ENCODE peak calls at places on chromosomes 11 and 22, in seven cellular contexts. J, K, T, X, F, A and Z are unnamed samples.

GRCh38 chr11:57567512-57568329 is at the start of gene UBE2L6:
- DNase-seq in K (peak; percentile 90), F (peak; percentile 51), T (peak; percentile 78), J (peak; percentile 79), A (peak; percentile 89), X (peak; percentile 87), Z (peak; percentile 75)

GRCh38 chr11:77046060-77046501 is 11.9 kb downstream of the B3GNT6 start:
- DNase-seq in T (no peak), F (no peak), J (peak; percentile 40), K (peak; percentile 50), A (no peak), X (peak; percentile 74), Z (peak; percentile 68)

GRCh38 chr11:126058090-126058489 is 4.6 kb downstream of the CDON start:
- DNase-seq in T (no peak), A (no peak), J (no peak), X (no peak), F (no peak), K (no peak), Z (no peak)

GRCh38 chr11:123083623-123084029 is 21.7 kb upstream of the HSPA8 start:
- DNase-seq in F (peak; percentile 53), X (peak; percentile 86), K (peak; percentile 97), T (peak; percentile 56), J (peak; percentile 53), A (peak; percentile 91), Z (peak; percentile 90)

GRCh38 chr11:107830915-107831540 is 27.6 kb downstream of the SLC35F2 start:
- DNase-seq in A (no peak), X (no peak), F (no peak), T (no peak), J (no peak), K (no peak), Z (no peak)

GRCh38 chr11:96339704-96340554 is 3.1 kb downstream of the MAML2 start:
- DNase-seq in K (peak; percentile 69), F (no peak), X (no peak), J (no peak), T (no peak), A (no peak), Z (no peak)

GRCh38 chr11:57458410-57459111 is 1.8 kb upstream of the RTN4RL2 start:
- DNase-seq in A (peak; percentile 66), J (peak; percentile 43), F (peak; percentile 40), X (peak; percentile 56), T (peak; percentile 43), K (peak; percentile 58), Z (no peak)

GRCh38 chr11:68812526-68812925 is 29.2 kb downstream of the CPT1A start:
- DNase-seq in K (peak; percentile 70), X (peak; percentile 80), F (no peak), A (no peak), T (no peak), J (no peak), Z (peak; percentile 88)

GRCh38 chr11:87743002-87743401 is 432.2 kb downstream of the RAB38 start:
- DNase-seq in T (no peak), J (no peak), K (no peak), F (no peak), X (no peak), A (no peak), Z (no peak)

GRCh38 chr11:62805991-62806441 is 776 bp upstream of the NXF1 start:
- DNase-seq in T (no peak), X (peak; percentile 16), K (peak; percentile 45), F (no peak), A (no peak), J (no peak), Z (no peak)

GRCh38 chr11:124517314-124517713 is 26.1 kb downstream of the OR8B12 start:
- DNase-seq in F (no peak), X (no peak), A (no peak), J (no peak), K (no peak), T (no peak), Z (no peak)

GRCh38 chr11:8252388-8252787 is 11.3 kb downstream of the LMO1 start:
- DNase-seq in J (no peak), K (no peak), T (no peak), X (no peak), A (no peak), F (no peak), Z (no peak)

GRCh38 chr11:17383466-17383865 is 5.0 kb downstream of the KCNJ11 start:
- DNase-seq in K (peak; percentile 45), X (no peak), T (no peak), A (no peak), F (no peak), J (no peak), Z (no peak)

GRCh38 chr22:32880906-32881596 is 79.5 kb downstream of the TIMP3 start:
- DNase-seq in A (peak; percentile 62), K (no peak), J (no peak), T (no peak), F (no peak), X (peak; percentile 23), Z (peak; percentile 6)

GRCh38 chr11:67306769-67307544 is 3.6 kb downstream of the SSH3 start:
- DNase-seq in K (no peak), F (no peak), X (peak; percentile 5), T (no peak), J (no peak), A (no peak), Z (no peak)

GRCh38 chr11:86117706-86118050 is 48.8 kb upstream of the PICALM start:
- DNase-seq in F (no peak), T (no peak), A (no peak), K (peak; percentile 13), X (no peak), J (no peak), Z (peak; percentile 38)

GRCh38 chr11:120482149-120482548 is 29.4 kb upstream of the GRIK4 start:
- DNase-seq in A (no peak), X (no peak), K (peak; percentile 43), F (no peak), J (no peak), T (no peak), Z (peak; percentile 24)

GRCh38 chr11:46701078-46701654 is 335 bp downstream of the ZNF408 start:
- DNase-seq in A (no peak), F (no peak), T (no peak), K (peak; percentile 38), X (no peak), J (no peak), Z (no peak)

GRCh38 chr11:27392715-27393114 is 29.7 kb upstream of the CCDC34 start:
- DNase-seq in A (no peak), T (no peak), F (no peak), X (no peak), K (peak; percentile 67), J (no peak), Z (peak; percentile 46)

GRCh38 chr11:130622126-130622525 is 173.7 kb downstream of the ADAMTS15 start:
- DNase-seq in A (no peak), F (no peak), K (no peak), T (no peak), J (no peak), X (no peak), Z (no peak)

GRCh38 chr11:120391297-120391696 is 55.1 kb downstream of the ARHGEF12 start:
- DNase-seq in X (no peak), J (no peak), F (no peak), K (no peak), A (no peak), T (no peak), Z (no peak)

GRCh38 chr11:64017950-64018224 is 17.8 kb upstream of the FLRT1 start:
- DNase-seq in T (no peak), J (no peak), X (no peak), K (no peak), F (no peak), A (no peak), Z (no peak)

DNA sequence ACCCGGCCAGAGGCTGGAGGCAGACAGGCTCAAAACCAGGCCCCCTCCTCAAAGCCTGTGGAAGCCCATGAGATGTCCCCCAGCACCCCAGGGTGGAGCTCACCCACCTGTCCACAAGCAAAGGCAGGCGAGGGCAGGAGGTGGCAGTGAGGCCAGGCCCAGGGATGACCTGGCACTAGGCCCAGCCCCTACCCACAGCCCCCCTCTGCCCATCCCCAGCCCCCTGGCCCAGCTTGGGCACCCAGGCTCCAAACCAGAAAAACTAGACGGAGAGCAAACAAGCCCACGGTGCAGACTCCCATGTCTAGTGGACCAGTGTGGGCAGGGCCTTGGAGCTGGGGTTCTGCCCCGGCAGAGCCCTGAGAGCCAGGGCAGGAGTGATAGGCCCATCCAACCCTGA is 17.0 kb upstream of the TBX1 start:
- DNase-seq in J (no peak), K (no peak), T (no peak), X (no peak), A (no peak), F (no peak), Z (no peak)
- H3K27me3 ChIP-seq in J (no peaks in the 10 kb centered on the region), K (no peaks in the 10 kb centered on the region), T (no peaks in the 10 kb centered on the region), X (no peaks in the 10 kb centered on the region), A (no peaks in the 10 kb centered on the region), F (no peaks in the 10 kb centered on the region), Z (no peaks in the 10 kb centered on the region)

GRCh38 chr11:70043482-70043881 is 34.6 kb upstream of the ANO1 start:
- DNase-seq in J (no peak), F (no peak), A (no peak), K (no peak), T (no peak), X (no peak), Z (no peak)

GRCh38 chr11:70040452-70040851 is 37.7 kb upstream of the ANO1 start:
- DNase-seq in J (no peak), K (no peak), T (no peak), X (no peak), A (no peak), F (no peak), Z (no peak)

GRCh38 chr11:70036971-70037882 is 40.9 kb upstream of the ANO1 start:
- DNase-seq in K (no peak), T (no peak), X (no peak), F (no peak), A (no peak), J (no peak), Z (no peak)

GRCh38 chr11:70038034-70038834 is 39.9 kb upstream of the ANO1 start:
- DNase-seq in J (no peak), F (no peak), T (no peak), K (no peak), A (no peak), X (no peak), Z (no peak)

GRCh38 chr11:70040869-70041501 is 37.1 kb upstream of the ANO1 start:
- DNase-seq in J (no peak), K (no peak), X (no peak), A (no peak), F (no peak), T (no peak), Z (no peak)
- H3K9me3 ChIP-seq in J (no peaks in the 10 kb centered on the region), K (no peaks in the 10 kb centered on the region), X (peaks cover 21% of the 10 kb centered on the region), A (peaks cover 6% of the 10 kb centered on the region), F (peaks cover 7% of the 10 kb centered on the region), T (no peaks in the 10 kb centered on the region), Z (no peaks in the 10 kb centered on the region)

DNA sequence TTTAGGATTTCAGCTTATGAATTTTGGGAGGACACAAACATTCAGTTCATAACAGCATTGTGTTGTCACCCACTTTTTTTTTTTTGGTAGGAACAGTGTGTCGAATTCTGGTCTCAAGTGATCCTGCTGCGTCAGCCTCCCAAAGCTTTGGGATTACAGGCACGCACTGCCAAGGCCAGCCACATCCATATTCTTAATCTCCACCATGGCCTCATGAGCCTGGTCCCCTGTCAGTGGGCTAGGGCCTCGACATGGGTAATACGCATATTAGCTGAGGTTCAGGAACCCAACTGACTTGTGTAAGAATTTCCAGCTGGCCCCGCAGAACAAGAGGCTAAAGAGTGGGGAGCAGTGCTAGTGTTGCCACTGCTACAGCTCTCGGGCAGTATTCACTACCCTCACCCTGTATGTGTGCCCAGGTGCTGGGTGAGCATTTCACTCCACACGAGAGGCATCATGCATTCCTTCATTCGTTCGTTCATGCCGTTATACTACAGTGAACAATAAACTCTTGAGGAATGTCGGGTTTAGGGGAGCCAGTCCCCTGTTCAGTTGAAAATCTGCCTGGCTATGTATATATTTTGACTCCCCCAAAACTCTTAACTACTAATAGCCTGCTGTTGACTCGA is 5.2 kb upstream of the VPREB1 start:
- DNase-seq in J (no peak), X (no peak), K (no peak), A (no peak), F (no peak), T (no peak), Z (no peak)
- H3K27me3 ChIP-seq in J (peaks cover 7% of the 10 kb centered on the region), X (no peaks in the 10 kb centered on the region), K (peaks cover 31% of the 10 kb centered on the region), A (no peaks in the 10 kb centered on the region), F (no peaks in the 10 kb centered on the region), T (no peaks in the 10 kb centered on the region), Z (peaks cover 5% of the 10 kb centered on the region)

GRCh38 chr11:70656293-70656692 is 258.0 kb downstream of the CTTN start:
- DNase-seq in A (no peak), J (no peak), X (no peak), K (no peak), F (no peak), T (no peak), Z (no peak)
- H3K9me3 ChIP-seq in A (no peaks in the 10 kb centered on the region), J (no peaks in the 10 kb centered on the region), X (no peaks in the 10 kb centered on the region), K (no peaks in the 10 kb centered on the region), F (no peaks in the 10 kb centered on the region), T (no peaks in the 10 kb centered on the region), Z (no peaks in the 10 kb centered on the region)